ENCODE peak calls at places on chromosomes 11 and 22, in nine cellular contexts. One of them, this sample, is unnamed.

GRCh38 chr22:47392729-47393128 is 630.3 kb downstream of the TBC1D22A start:
- DNase-seq in Daoy: no peak
- DNase-seq in stimulated activated effector memory CD8-positive, alpha-beta T cell treated with anti-CD3 and anti-CD28 coated beads, Interleukin-12 subunit alpha, Interleukin-12 subunit beta, amount 100 ng/mL, for 72 hours: no peak
- DNase-seq in BE2C: no peak
- DNase-seq in iris pigment epithelial cell: no peak
- DNase-seq in activated T-cell treated with anti-CD3 and anti-CD28 coated beads, Interleukin-2, amount 50 U/mL, for 72 hours: no peak
- DNase-seq in anterior cingulate cortex: no peak
- DNase-seq in body of pancreas: no peak
- DNase-seq in NCI-H187 treated with DMSO at 0.1 percent for 48 hours: no peak
- DNase-seq in this sample: no peak

GRCh38 chr11:70668204-70669202 is 270.2 kb downstream of the CTTN start:
- DNase-seq in anterior cingulate cortex: no peak
- DNase-seq in NCI-H187 treated with DMSO at 0.1 percent for 48 hours: no peak
- DNase-seq in activated T-cell treated with anti-CD3 and anti-CD28 coated beads, Interleukin-2, amount 50 U/mL, for 72 hours: no peak
- DNase-seq in iris pigment epithelial cell: no peak
- DNase-seq in BE2C: no peak
- DNase-seq in Daoy: peak
- DNase-seq in stimulated activated effector memory CD8-positive, alpha-beta T cell treated with anti-CD3 and anti-CD28 coated beads, Interleukin-12 subunit alpha, Interleukin-12 subunit beta, amount 100 ng/mL, for 72 hours: no peak
- DNase-seq in body of pancreas: no peak
- DNase-seq in this sample: no peak

GRCh38 chr11:59158206-59159068 is 13.5 kb upstream of the DTX4 start:
- DNase-seq in iris pigment epithelial cell: peak
- DNase-seq in BE2C: no peak
- DNase-seq in Daoy: peak
- DNase-seq in body of pancreas: peak
- DNase-seq in activated T-cell treated with anti-CD3 and anti-CD28 coated beads, Interleukin-2, amount 50 U/mL, for 72 hours: peak
- DNase-seq in NCI-H187 treated with DMSO at 0.1 percent for 48 hours: peak
- DNase-seq in anterior cingulate cortex: peak
- DNase-seq in stimulated activated effector memory CD8-positive, alpha-beta T cell treated with anti-CD3 and anti-CD28 coated beads, Interleukin-12 subunit alpha, Interleukin-12 subunit beta, amount 100 ng/mL, for 72 hours: peak
- DNase-seq in this sample: peak

GRCh38 chr11:95577716-95578460 is 211.7 kb downstream of the FAM76B start:
- DNase-seq in stimulated activated effector memory CD8-positive, alpha-beta T cell treated with anti-CD3 and anti-CD28 coated beads, Interleukin-12 subunit alpha, Interleukin-12 subunit beta, amount 100 ng/mL, for 72 hours: no peak
- DNase-seq in BE2C: no peak
- DNase-seq in body of pancreas: no peak
- DNase-seq in iris pigment epithelial cell: peak
- DNase-seq in anterior cingulate cortex: no peak
- DNase-seq in Daoy: peak
- DNase-seq in NCI-H187 treated with DMSO at 0.1 percent for 48 hours: no peak
- DNase-seq in activated T-cell treated with anti-CD3 and anti-CD28 coated beads, Interleukin-2, amount 50 U/mL, for 72 hours: peak
- DNase-seq in this sample: no peak

GRCh38 chr11:102724904-102725515 is at the start of gene MMP8:
- DNase-seq in activated T-cell treated with anti-CD3 and anti-CD28 coated beads, Interleukin-2, amount 50 U/mL, for 72 hours: no peak
- DNase-seq in stimulated activated effector memory CD8-positive, alpha-beta T cell treated with anti-CD3 and anti-CD28 coated beads, Interleukin-12 subunit alpha, Interleukin-12 subunit beta, amount 100 ng/mL, for 72 hours: no peak
- DNase-seq in Daoy: no peak
- DNase-seq in iris pigment epithelial cell: peak
- DNase-seq in body of pancreas: no peak
- DNase-seq in BE2C: no peak
- DNase-seq in NCI-H187 treated with DMSO at 0.1 percent for 48 hours: no peak
- DNase-seq in anterior cingulate cortex: no peak
- DNase-seq in this sample: peak

GRCh38 chr11:125429174-125429707 is 66.8 kb downstream of the FEZ1 start:
- DNase-seq in NCI-H187 treated with DMSO at 0.1 percent for 48 hours: no peak
- DNase-seq in iris pigment epithelial cell: peak
- DNase-seq in BE2C: peak
- DNase-seq in Daoy: peak
- DNase-seq in body of pancreas: peak
- DNase-seq in stimulated activated effector memory CD8-positive, alpha-beta T cell treated with anti-CD3 and anti-CD28 coated beads, Interleukin-12 subunit alpha, Interleukin-12 subunit beta, amount 100 ng/mL, for 72 hours: peak
- DNase-seq in anterior cingulate cortex: no peak
- DNase-seq in activated T-cell treated with anti-CD3 and anti-CD28 coated beads, Interleukin-2, amount 50 U/mL, for 72 hours: peak
- DNase-seq in this sample: peak

GRCh38 chr11:96154802-96155520 is 188.0 kb downstream of the MAML2 start:
- DNase-seq in NCI-H187 treated with DMSO at 0.1 percent for 48 hours: no peak
- DNase-seq in Daoy: peak
- DNase-seq in BE2C: peak
- DNase-seq in body of pancreas: no peak
- DNase-seq in iris pigment epithelial cell: peak
- DNase-seq in stimulated activated effector memory CD8-positive, alpha-beta T cell treated with anti-CD3 and anti-CD28 coated beads, Interleukin-12 subunit alpha, Interleukin-12 subunit beta, amount 100 ng/mL, for 72 hours: no peak
- DNase-seq in activated T-cell treated with anti-CD3 and anti-CD28 coated beads, Interleukin-2, amount 50 U/mL, for 72 hours: no peak
- DNase-seq in anterior cingulate cortex: no peak
- DNase-seq in this sample: no peak

GRCh38 chr11:38756537-38756936 is 2158.5 kb upstream of the RAG2 start:
- DNase-seq in activated T-cell treated with anti-CD3 and anti-CD28 coated beads, Interleukin-2, amount 50 U/mL, for 72 hours: no peak
- DNase-seq in BE2C: no peak
- DNase-seq in body of pancreas: no peak
- DNase-seq in anterior cingulate cortex: no peak
- DNase-seq in Daoy: no peak
- DNase-seq in NCI-H187 treated with DMSO at 0.1 percent for 48 hours: no peak
- DNase-seq in stimulated activated effector memory CD8-positive, alpha-beta T cell treated with anti-CD3 and anti-CD28 coated beads, Interleukin-12 subunit alpha, Interleukin-12 subunit beta, amount 100 ng/mL, for 72 hours: no peak
- DNase-seq in iris pigment epithelial cell: no peak
- DNase-seq in this sample: no peak

GRCh38 chr11:86181379-86181778 is 63.2 kb upstream of the EED start:
- DNase-seq in anterior cingulate cortex: no peak
- DNase-seq in BE2C: no peak
- DNase-seq in iris pigment epithelial cell: no peak
- DNase-seq in body of pancreas: no peak
- DNase-seq in stimulated activated effector memory CD8-positive, alpha-beta T cell treated with anti-CD3 and anti-CD28 coated beads, Interleukin-12 subunit alpha, Interleukin-12 subunit beta, amount 100 ng/mL, for 72 hours: no peak
- DNase-seq in activated T-cell treated with anti-CD3 and anti-CD28 coated beads, Interleukin-2, amount 50 U/mL, for 72 hours: no peak
- DNase-seq in Daoy: no peak
- DNase-seq in NCI-H187 treated with DMSO at 0.1 percent for 48 hours: no peak
- DNase-seq in this sample: no peak

GRCh38 chr11:108466405-108466804 is 924 bp downstream of the C11orf65 start:
- DNase-seq in stimulated activated effector memory CD8-positive, alpha-beta T cell treated with anti-CD3 and anti-CD28 coated beads, Interleukin-12 subunit alpha, Interleukin-12 subunit beta, amount 100 ng/mL, for 72 hours: peak
- DNase-seq in anterior cingulate cortex: no peak
- DNase-seq in iris pigment epithelial cell: no peak
- DNase-seq in Daoy: no peak
- DNase-seq in NCI-H187 treated with DMSO at 0.1 percent for 48 hours: no peak
- DNase-seq in BE2C: no peak
- DNase-seq in activated T-cell treated with anti-CD3 and anti-CD28 coated beads, Interleukin-2, amount 50 U/mL, for 72 hours: no peak
- DNase-seq in body of pancreas: no peak
- DNase-seq in this sample: no peak

GRCh38 chr22:46233231-46233630 is 16.9 kb downstream of the CDPF1 start:
- DNase-seq in anterior cingulate cortex: no peak
- DNase-seq in activated T-cell treated with anti-CD3 and anti-CD28 coated beads, Interleukin-2, amount 50 U/mL, for 72 hours: no peak
- DNase-seq in iris pigment epithelial cell: no peak
- DNase-seq in body of pancreas: peak
- DNase-seq in Daoy: peak
- DNase-seq in BE2C: peak
- DNase-seq in NCI-H187 treated with DMSO at 0.1 percent for 48 hours: no peak
- DNase-seq in stimulated activated effector memory CD8-positive, alpha-beta T cell treated with anti-CD3 and anti-CD28 coated beads, Interleukin-12 subunit alpha, Interleukin-12 subunit beta, amount 100 ng/mL, for 72 hours: no peak
- DNase-seq in this sample: peak

GRCh38 chr11:98455500-98456186 is 565.1 kb upstream of the CNTN5 start:
- DNase-seq in NCI-H187 treated with DMSO at 0.1 percent for 48 hours: no peak
- DNase-seq in stimulated activated effector memory CD8-positive, alpha-beta T cell treated with anti-CD3 and anti-CD28 coated beads, Interleukin-12 subunit alpha, Interleukin-12 subunit beta, amount 100 ng/mL, for 72 hours: no peak
- DNase-seq in activated T-cell treated with anti-CD3 and anti-CD28 coated beads, Interleukin-2, amount 50 U/mL, for 72 hours: no peak
- DNase-seq in iris pigment epithelial cell: no peak
- DNase-seq in Daoy: no peak
- DNase-seq in anterior cingulate cortex: no peak
- DNase-seq in BE2C: no peak
- DNase-seq in body of pancreas: no peak
- DNase-seq in this sample: peak

GRCh38 chr22:37282385-37282677 is at the start of gene CYTH4:
- DNase-seq in activated T-cell treated with anti-CD3 and anti-CD28 coated beads, Interleukin-2, amount 50 U/mL, for 72 hours: peak
- DNase-seq in BE2C: no peak
- DNase-seq in anterior cingulate cortex: no peak
- DNase-seq in NCI-H187 treated with DMSO at 0.1 percent for 48 hours: no peak
- DNase-seq in iris pigment epithelial cell: no peak
- DNase-seq in Daoy: peak
- DNase-seq in body of pancreas: peak
- DNase-seq in stimulated activated effector memory CD8-positive, alpha-beta T cell treated with anti-CD3 and anti-CD28 coated beads, Interleukin-12 subunit alpha, Interleukin-12 subunit beta, amount 100 ng/mL, for 72 hours: peak
- DNase-seq in this sample: no peak

GRCh38 chr22:43555561-43556515 is 144.0 kb downstream of the MPPED1 start:
- DNase-seq in BE2C: no peak
- DNase-seq in activated T-cell treated with anti-CD3 and anti-CD28 coated beads, Interleukin-2, amount 50 U/mL, for 72 hours: no peak
- DNase-seq in body of pancreas: no peak
- DNase-seq in stimulated activated effector memory CD8-positive, alpha-beta T cell treated with anti-CD3 and anti-CD28 coated beads, Interleukin-12 subunit alpha, Interleukin-12 subunit beta, amount 100 ng/mL, for 72 hours: no peak
- DNase-seq in Daoy: no peak
- DNase-seq in NCI-H187 treated with DMSO at 0.1 percent for 48 hours: no peak
- DNase-seq in anterior cingulate cortex: no peak
- DNase-seq in iris pigment epithelial cell: no peak
- DNase-seq in this sample: no peak

GRCh38 chr11:102886999-102887398 is 12.2 kb upstream of the MMP12 start:
- DNase-seq in body of pancreas: no peak
- DNase-seq in anterior cingulate cortex: no peak
- DNase-seq in activated T-cell treated with anti-CD3 and anti-CD28 coated beads, Interleukin-2, amount 50 U/mL, for 72 hours: no peak
- DNase-seq in Daoy: peak
- DNase-seq in stimulated activated effector memory CD8-positive, alpha-beta T cell treated with anti-CD3 and anti-CD28 coated beads, Interleukin-12 subunit alpha, Interleukin-12 subunit beta, amount 100 ng/mL, for 72 hours: no peak
- DNase-seq in BE2C: no peak
- DNase-seq in NCI-H187 treated with DMSO at 0.1 percent for 48 hours: no peak
- DNase-seq in iris pigment epithelial cell: no peak
- DNase-seq in this sample: no peak

GRCh38 chr11:2312232-2313042 is 10.6 kb downstream of the TSPAN32 start:
- DNase-seq in BE2C: no peak
- DNase-seq in Daoy: peak
- DNase-seq in body of pancreas: peak
- DNase-seq in anterior cingulate cortex: no peak
- DNase-seq in iris pigment epithelial cell: no peak
- DNase-seq in NCI-H187 treated with DMSO at 0.1 percent for 48 hours: no peak
- DNase-seq in activated T-cell treated with anti-CD3 and anti-CD28 coated beads, Interleukin-2, amount 50 U/mL, for 72 hours: no peak
- DNase-seq in stimulated activated effector memory CD8-positive, alpha-beta T cell treated with anti-CD3 and anti-CD28 coated beads, Interleukin-12 subunit alpha, Interleukin-12 subunit beta, amount 100 ng/mL, for 72 hours: no peak
- DNase-seq in this sample: no peak

GRCh38 chr22:45534339-45535192 is 31.9 kb downstream of the FBLN1 start:
- DNase-seq in body of pancreas: no peak
- DNase-seq in stimulated activated effector memory CD8-positive, alpha-beta T cell treated with anti-CD3 and anti-CD28 coated beads, Interleukin-12 subunit alpha, Interleukin-12 subunit beta, amount 100 ng/mL, for 72 hours: no peak
- DNase-seq in Daoy: no peak
- DNase-seq in iris pigment epithelial cell: no peak
- DNase-seq in BE2C: no peak
- DNase-seq in NCI-H187 treated with DMSO at 0.1 percent for 48 hours: no peak
- DNase-seq in activated T-cell treated with anti-CD3 and anti-CD28 coated beads, Interleukin-2, amount 50 U/mL, for 72 hours: no peak
- DNase-seq in anterior cingulate cortex: no peak
- DNase-seq in this sample: no peak

This sample was measured in SK-MEL-5.